ENCODE peak calls at places on chromosomes 12 and 14, in six cellular contexts. G, V, P, R, U and W are unnamed samples.

GRCh38 chr14:104700224-104700623 is 10.8 kb downstream of the INF2 start:
- DNase-seq in V (no peak), P (no peak), U (peak), G (no peak), R (no peak), W (no peak)

GRCh38 chr12:6461401-6462233 is 8.9 kb downstream of the VAMP1 start:
- DNase-seq in U (no peak), V (no peak), P (peak), R (no peak), G (peak), W (peak)

GRCh38 chr14:54177861-54178591 is 218.8 kb upstream of the CDKN3 start:
- DNase-seq in P (no peak), R (no peak), V (no peak), U (no peak), G (no peak), W (no peak)

GRCh38 chr12:20507711-20508110 is 139.4 kb downstream of the PDE3A start:
- DNase-seq in V (no peak), P (no peak), R (no peak), G (no peak), U (no peak), W (no peak)

GRCh38 chr12:625998-626397 is 37.2 kb downstream of the NINJ2 start:
- DNase-seq in P (no peak), V (no peak), G (no peak), R (no peak), U (no peak), W (no peak)

GRCh38 chr14:78157855-78158436 is 12.2 kb upstream of the NRXN3 start:
- DNase-seq in V (peak), G (no peak), P (no peak), U (peak), R (peak), W (no peak)

GRCh38 chr14:78758333-78758732 is 588.2 kb downstream of the NRXN3 start:
- DNase-seq in G (peak), P (peak), U (peak), V (peak), R (no peak), W (no peak)

GRCh38 chr12:119624971-119625370 is 31.4 kb downstream of the TMEM233 start:
- DNase-seq in U (no peak), V (no peak), R (no peak), P (no peak), G (no peak), W (no peak)

GRCh38 chr12:18320036-18320617 is 58.8 kb downstream of the PIK3C2G start:
- DNase-seq in R (no peak), U (peak), P (no peak), V (peak), G (no peak), W (no peak)

GRCh38 chr14:66974397-66975025 is 214.7 kb upstream of the GARIN2 start:
- DNase-seq in G (no peak), V (no peak), R (no peak), U (no peak), P (no peak), W (no peak)

GRCh38 chr14:87643005-87643404 is 350.0 kb downstream of the GALC start:
- DNase-seq in R (no peak), G (no peak), U (no peak), V (no peak), P (no peak), W (no peak)

GRCh38 chr12:116812238-116812637 is 69.0 kb downstream of the HRK start:
- DNase-seq in V (no peak), R (no peak), U (no peak), P (no peak), G (no peak), W (no peak)

GRCh38 chr12:32559434-32559833 is 119.7 kb upstream of the DNM1L start:
- DNase-seq in U (no peak), R (no peak), V (no peak), P (no peak), G (no peak), W (no peak)

GRCh38 chr14:63564318-63564717 is 21.1 kb upstream of the PPP2R5E start:
- DNase-seq in P (no peak), V (no peak), R (no peak), U (no peak), G (no peak), W (no peak)

GRCh38 chr14:31934767-31935266 is 142.3 kb upstream of the ARHGAP5 start:
- DNase-seq in G (no peak), R (no peak), P (no peak), U (no peak), V (peak), W (no peak)

GRCh38 chr12:13210022-13210539 is 13.6 kb downstream of the EMP1 start:
- DNase-seq in R (no peak), P (no peak), U (no peak), V (no peak), G (no peak), W (no peak)

GRCh38 chr12:46354111-46354798 is 18.3 kb downstream of the SLC38A2 start:
- DNase-seq in R (no peak), P (no peak), G (no peak), V (no peak), U (no peak), W (no peak)

GRCh38 chr14:89702151-89702936 is 252.2 kb downstream of the EFCAB11 start:
- DNase-seq in R (no peak), V (no peak), P (no peak), G (no peak), U (no peak), W (no peak)

DNA sequence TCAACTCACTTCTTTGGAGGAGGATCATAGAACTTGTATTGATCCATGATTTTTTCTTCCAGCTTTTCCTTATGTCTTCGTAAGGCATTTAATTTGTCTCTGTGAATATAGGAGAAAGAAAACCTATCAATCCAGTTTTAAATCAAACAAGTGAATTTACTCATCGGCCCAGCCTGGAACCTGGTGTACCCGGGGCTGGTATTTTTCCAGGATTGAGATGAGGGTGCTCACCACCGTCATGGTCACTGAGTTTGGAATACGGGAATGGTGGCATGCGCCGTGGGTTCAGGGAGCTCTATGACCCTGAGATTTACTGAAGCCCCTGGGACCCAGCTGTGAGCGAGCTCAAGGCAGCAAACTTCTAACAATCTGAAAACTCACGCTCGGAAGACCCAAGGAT is 46.5 kb upstream of the GPR68 start:
- DNase-seq in U (no peak), G (no peak), R (no peak), V (no peak), P (no peak), W (no peak)
- TF ChIP-seq TAF1 in U (no peak), G (no peak), R (no peak), V (no peak), P (no peak), W (no peak)

GRCh38 chr12:67617619-67618018 is 30.9 kb upstream of the DYRK2 start:
- DNase-seq in P (no peak), G (no peak), U (no peak), R (no peak), V (no peak), W (no peak)
- TF ChIP-seq POLR2A in P (no peak), G (no peak), U (no peak), R (no peak), V (no peak), W (no peak)

GRCh38 chr14:100132161-100132902 is 27.1 kb downstream of the DEGS2 start:
- DNase-seq in G (no peak), V (no peak), U (peak), R (no peak), P (no peak), W (no peak)
- TF ChIP-seq TAF1 in G (no peak), V (no peak), U (no peak), R (no peak), P (no peak), W (no peak)

DNA sequence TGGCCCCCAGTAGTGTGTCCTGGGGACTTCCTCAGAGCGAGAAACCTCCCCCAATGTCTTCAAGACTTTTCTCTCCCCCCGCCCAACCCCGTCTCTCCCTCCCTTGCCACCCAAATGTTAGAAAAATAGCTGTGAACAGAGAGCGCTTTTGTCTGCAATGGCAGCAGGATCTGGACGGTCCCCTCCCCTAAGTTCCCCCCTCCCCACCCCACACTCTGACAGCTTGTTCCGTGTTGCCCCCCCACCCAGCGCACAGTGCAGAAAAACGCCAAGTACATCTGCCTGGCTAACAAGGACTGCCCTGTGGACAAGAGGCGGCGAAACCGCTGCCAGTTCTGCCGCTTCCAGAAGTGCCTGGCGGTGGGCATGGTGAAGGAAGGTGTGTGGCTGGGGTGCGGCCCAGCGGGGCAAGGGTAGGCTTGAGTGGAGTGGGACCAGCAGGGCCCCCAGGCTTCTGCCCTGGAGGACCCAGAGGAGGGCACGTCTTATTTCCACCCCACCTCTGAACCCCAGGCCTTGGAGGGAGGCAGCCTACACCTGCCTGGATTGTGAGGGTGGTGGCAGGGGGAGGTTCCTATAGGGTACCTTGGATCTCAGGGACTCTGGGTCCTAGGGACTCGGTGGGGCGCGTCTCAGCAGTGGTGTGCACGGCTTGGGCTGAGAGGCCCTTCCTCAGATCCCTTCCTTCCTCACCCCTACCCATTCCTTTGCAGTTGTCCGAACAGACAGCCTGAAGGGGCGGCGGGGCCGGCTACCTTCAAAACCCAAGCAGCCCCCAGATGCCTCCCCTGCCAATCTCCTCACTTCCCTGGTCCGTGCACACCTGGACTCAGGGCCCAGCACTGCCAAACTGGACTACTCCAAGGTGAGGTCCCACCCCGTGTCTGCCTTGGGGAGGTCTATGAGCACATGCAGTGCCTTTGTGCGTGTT is 4.8 kb downstream of the NR4A1 start:
- DNase-seq in V (no peak), U (no peak), R (no peak), P (no peak), G (no peak), W (no peak)
- TF ChIP-seq POLR2A in V (no peak), U (no peak), R (no peak), P (no peak), G (no peak), W (no peak)

GRCh38 chr12:8127138-8127537 is 3.7 kb downstream of the CLEC4A start:
- DNase-seq in P (no peak), G (no peak), U (no peak), R (no peak), V (no peak), W (no peak)
- TF ChIP-seq TAF1 in P (no peak), G (no peak), U (no peak), R (no peak), V (no peak), W (no peak)

GRCh38 chr12:111359231-111359913 is 9.5 kb downstream of the PHETA1 start:
- DNase-seq in R (no peak), V (no peak), G (no peak), P (no peak), U (no peak), W (no peak)
- TF ChIP-seq POLR2A in R (no peak), V (no peak), G (no peak), P (no peak), U (no peak), W (no peak)

DNA sequence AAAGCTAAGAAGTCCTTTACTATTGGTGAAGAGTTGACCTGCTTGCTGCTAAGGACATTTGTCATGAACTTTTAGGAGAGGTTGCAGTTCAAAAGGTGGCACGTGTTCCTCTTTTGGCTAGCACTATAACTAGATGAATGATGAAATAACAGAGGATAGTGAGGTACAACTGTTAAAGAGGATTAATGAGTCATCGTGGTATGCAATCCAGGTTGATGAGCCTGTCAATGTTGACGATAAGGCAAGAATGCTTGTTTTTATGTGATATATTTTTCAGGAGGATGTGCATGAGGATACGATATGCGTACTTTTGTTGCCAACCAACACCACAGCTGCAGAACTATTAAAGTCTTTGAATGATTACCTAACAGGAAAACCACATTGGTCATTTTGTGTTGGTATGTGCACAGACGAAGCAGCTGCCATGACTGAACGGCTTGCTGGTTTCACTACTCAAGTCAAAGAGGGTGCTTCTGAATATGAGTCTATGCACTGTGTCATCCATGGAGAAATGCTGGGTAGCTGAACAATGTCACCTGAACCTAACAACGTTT is 10.6 kb downstream of the CEP128 start:
- DNase-seq in V (no peak), R (no peak), U (no peak), P (peak), G (no peak), W (no peak)
- TF ChIP-seq TAF1 in V (no peak), R (no peak), U (no peak), P (peak), G (no peak), W (no peak)

DNA sequence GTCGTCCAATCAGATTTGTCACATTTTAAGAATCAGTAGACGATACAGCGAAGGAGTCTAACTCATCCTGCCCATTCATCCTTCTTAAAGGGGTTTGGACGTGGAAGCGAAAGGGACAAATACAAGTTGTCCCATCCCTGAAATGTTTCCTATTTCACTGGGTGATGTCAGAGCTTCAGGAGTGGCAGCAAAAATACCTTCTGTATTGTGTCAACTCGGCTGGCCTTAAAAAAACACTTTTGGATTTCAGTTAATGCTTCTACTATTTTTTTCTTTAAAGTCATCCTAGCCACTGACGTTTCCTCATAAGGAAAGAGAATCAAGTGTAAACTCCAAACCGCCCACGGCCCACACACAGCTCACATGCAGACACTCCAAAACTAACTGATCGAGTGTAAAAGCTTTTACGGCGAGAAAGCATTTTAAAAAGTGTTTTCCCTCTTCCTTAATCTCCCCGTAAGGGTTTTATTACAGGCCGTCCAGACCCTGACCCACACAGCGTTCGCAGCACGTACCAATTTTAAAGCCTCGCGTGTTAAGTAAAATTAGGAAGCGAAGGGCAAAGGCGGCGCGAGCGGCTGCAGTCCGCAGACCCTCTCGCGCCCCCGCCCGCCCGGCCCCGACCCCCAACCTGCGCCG is 593 bp downstream of the CFL2 start:
- DNase-seq in P (no peak), G (no peak), V (peak), U (peak), R (no peak), W (no peak)
- TF ChIP-seq POLR2A in P (no peak), G (peak), V (no peak), U (no peak), R (no peak), W (no peak)